ENCODE peak calls at places on chromosomes 4 and X, in nine cellular contexts. P is prostate gland, A is left lung, S is ovary, J is GM20000, O is left ventricle myocardium inferior, L is heart right ventricle, C is cardiac fibroblast, X is fibroblast of the aortic adventitia. E is an unnamed sample.

GRCh38 chr4:53852343-53852742 is 212.1 kb downstream of the CHIC2 start:
- DNase-seq in P (no peak), A (no peak), S (no peak), J (no peak), O (no peak), L (no peak), C (peak; percentile 54), X (peak; percentile 76), E (no peak)

GRCh38 chr4:110005461-110006056 is 92.9 kb downstream of the EGF start:
- DNase-seq in P (no peak), A (no peak), S (no peak), J (peak; percentile 67), O (no peak), L (no peak), C (peak; percentile 84), X (peak; percentile 84), E (no peak)

GRCh38 chrX:100449696-100450606 is 39.9 kb upstream of the PCDH19 start:
- DNase-seq in P (no peak), A (no peak), S (no peak), J (no peak), O (peak; percentile 21), L (peak; percentile 37), C (peak; percentile 45), X (no peak), E (no peak)

GRCh38 chrX:27598312-27598711 is 8.2 kb downstream of the DCAF8L2 start:
- DNase-seq in P (no peak), A (no peak), S (peak; percentile 60), J (no peak), O (peak; percentile 11), L (no peak), C (peak; percentile 87), X (peak; percentile 51), E (no peak)

GRCh38 chrX:72018277-72019112 is 107.8 kb downstream of the NHSL2 start:
- DNase-seq in P (peak; percentile 76), A (peak; percentile 96), S (peak; percentile 92), J (peak; percentile 84), O (peak; percentile 84), L (peak; percentile 86), C (peak; percentile 92), X (peak; percentile 87), E (peak; percentile 83)

GRCh38 chrX:48918644-48919340 is at the start of gene PIM2:
- DNase-seq in P (peak; percentile 93), A (peak; percentile 93), S (peak; percentile 91), J (peak; percentile 87), O (peak; percentile 88), L (peak; percentile 85), C (peak; percentile 85), X (peak; percentile 39), E (peak; percentile 86)

GRCh38 chrX:37876716-37877115 is 29.3 kb upstream of the DYNLT3 start:
- DNase-seq in P (no peak), A (no peak), S (no peak), J (no peak), O (no peak), L (no peak), C (no peak), X (no peak), E (no peak)

GRCh38 chr4:110184124-110184790 is 14.2 kb downstream of the ELOVL6 start:
- DNase-seq in P (no peak), A (no peak), S (no peak), J (no peak), O (no peak), L (no peak), C (peak; percentile 27), X (peak; percentile 47), E (no peak)

GRCh38 chrX:136687457-136687856 is 39.5 kb downstream of the CD40LG start:
- DNase-seq in P (no peak), A (no peak), S (no peak), J (no peak), O (no peak), L (no peak), C (no peak), X (no peak), E (no peak)

GRCh38 chr4:183611210-183611830 is 47.7 kb downstream of the RWDD4 start:
- DNase-seq in P (no peak), A (no peak), S (no peak), J (no peak), O (no peak), L (no peak), C (no peak), X (no peak), E (no peak)

GRCh38 chrX:105323951-105324350 is 103.5 kb upstream of the TEX13A start:
- DNase-seq in P (no peak), A (no peak), S (no peak), J (no peak), O (no peak), L (no peak), C (no peak), X (peak; percentile 61), E (no peak)

GRCh38 chr4:7474320-7474719 is 39.6 kb upstream of the PSAPL1 start:
- DNase-seq in P (no peak), A (no peak), S (no peak), J (no peak), O (no peak), L (no peak), C (no peak), X (no peak), E (no peak)

GRCh38 chrX:1169198-1169597 is 43.3 kb downstream of the CRLF2 start:
- DNase-seq in P (no peak), A (no peak), S (no peak), J (no peak), O (no peak), L (no peak), C (no peak), X (no peak), E (peak; percentile 7)

DNA sequence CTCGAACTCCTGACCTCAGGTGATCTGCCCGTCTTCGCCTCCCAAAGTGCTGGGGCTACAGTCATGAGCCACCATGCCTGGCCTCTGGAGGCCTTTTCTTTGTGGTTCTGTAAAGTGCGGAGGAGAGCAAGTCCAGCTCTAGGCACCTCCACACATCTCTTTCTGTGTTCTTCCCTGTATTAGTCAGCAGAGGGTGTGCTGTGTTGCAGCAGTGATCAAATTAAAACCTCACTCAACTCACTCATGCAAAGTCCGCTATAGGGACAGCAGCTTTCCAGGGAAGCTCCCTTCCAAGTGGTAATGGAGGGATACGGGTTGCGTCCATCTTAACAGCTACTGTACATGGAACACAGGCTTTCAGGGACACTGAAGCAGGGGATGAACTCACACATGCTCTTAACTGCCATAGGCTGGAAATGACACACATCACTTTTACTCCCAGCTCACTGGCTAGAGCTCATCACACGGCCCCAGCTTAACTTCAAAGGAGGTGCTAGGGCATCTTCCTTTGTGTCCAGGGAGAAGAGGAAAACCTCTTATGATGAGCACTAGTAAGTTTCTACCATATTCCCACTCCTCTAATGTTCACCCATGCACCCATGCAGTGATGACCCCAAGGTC is 36.0 kb upstream of the CCNG2 start:
- DNase-seq in P (no peak), A (no peak), S (no peak), J (peak; percentile 48), O (no peak), L (no peak), C (no peak), X (no peak), E (no peak)
- TF ChIP-seq CTCF in P (peak; percentile 22), A (no peak), S (no peak), J (peak; percentile 8), O (no peak), L (no peak), C (no peak), X (no peak), E (no peak)

GRCh38 chr4:2352171-2352570 is 66.3 kb downstream of the ZFYVE28 start:
- DNase-seq in P (no peak), A (peak; percentile 60), S (peak; percentile 23), J (no peak), O (no peak), L (no peak), C (no peak), X (no peak), E (peak; percentile 52)

GRCh38 chr4:2353222-2354107 is 65.0 kb downstream of the ZFYVE28 start:
- DNase-seq in P (no peak), A (peak; percentile 71), S (peak; percentile 25), J (no peak), O (no peak), L (no peak), C (peak; percentile 66), X (peak; percentile 36), E (peak; percentile 68)

GRCh38 chr4:2352729-2353221 is 65.7 kb downstream of the ZFYVE28 start:
- DNase-seq in P (no peak), A (peak; percentile 50), S (peak; percentile 15), J (no peak), O (no peak), L (no peak), C (no peak), X (no peak), E (peak; percentile 58)

GRCh38 chr4:2354760-2355159 is 63.7 kb downstream of the ZFYVE28 start:
- DNase-seq in P (no peak), A (peak; percentile 72), S (no peak), J (no peak), O (no peak), L (no peak), C (no peak), X (no peak), E (no peak)

GRCh38 chr4:2354127-2354526 is 64.3 kb downstream of the ZFYVE28 start:
- DNase-seq in P (no peak), A (peak; percentile 20), S (no peak), J (no peak), O (no peak), L (no peak), C (peak; percentile 30), X (no peak), E (peak; percentile 62)
- TF ChIP-seq CTCF in P (no peak), A (no peak), S (no peak), J (no peak), O (peak; percentile 33), L (peak; percentile 11), C (peak; percentile 40), X (peak; percentile 37), E (peak; percentile 44)

GRCh38 chr4:5051210-5051691 is at the start of gene STK32B:
- DNase-seq in P (peak; percentile 36), A (peak; percentile 88), S (peak; percentile 70), J (peak; percentile 46), O (peak; percentile 70), L (peak; percentile 70), C (peak; percentile 76), X (peak; percentile 64), E (peak; percentile 76)
- TF ChIP-seq CTCF in P (no peak), A (no peak), S (no peak), J (no peak), O (no peak), L (no peak), C (peak; percentile 16), X (peak; percentile 9), E (no peak)

DNA sequence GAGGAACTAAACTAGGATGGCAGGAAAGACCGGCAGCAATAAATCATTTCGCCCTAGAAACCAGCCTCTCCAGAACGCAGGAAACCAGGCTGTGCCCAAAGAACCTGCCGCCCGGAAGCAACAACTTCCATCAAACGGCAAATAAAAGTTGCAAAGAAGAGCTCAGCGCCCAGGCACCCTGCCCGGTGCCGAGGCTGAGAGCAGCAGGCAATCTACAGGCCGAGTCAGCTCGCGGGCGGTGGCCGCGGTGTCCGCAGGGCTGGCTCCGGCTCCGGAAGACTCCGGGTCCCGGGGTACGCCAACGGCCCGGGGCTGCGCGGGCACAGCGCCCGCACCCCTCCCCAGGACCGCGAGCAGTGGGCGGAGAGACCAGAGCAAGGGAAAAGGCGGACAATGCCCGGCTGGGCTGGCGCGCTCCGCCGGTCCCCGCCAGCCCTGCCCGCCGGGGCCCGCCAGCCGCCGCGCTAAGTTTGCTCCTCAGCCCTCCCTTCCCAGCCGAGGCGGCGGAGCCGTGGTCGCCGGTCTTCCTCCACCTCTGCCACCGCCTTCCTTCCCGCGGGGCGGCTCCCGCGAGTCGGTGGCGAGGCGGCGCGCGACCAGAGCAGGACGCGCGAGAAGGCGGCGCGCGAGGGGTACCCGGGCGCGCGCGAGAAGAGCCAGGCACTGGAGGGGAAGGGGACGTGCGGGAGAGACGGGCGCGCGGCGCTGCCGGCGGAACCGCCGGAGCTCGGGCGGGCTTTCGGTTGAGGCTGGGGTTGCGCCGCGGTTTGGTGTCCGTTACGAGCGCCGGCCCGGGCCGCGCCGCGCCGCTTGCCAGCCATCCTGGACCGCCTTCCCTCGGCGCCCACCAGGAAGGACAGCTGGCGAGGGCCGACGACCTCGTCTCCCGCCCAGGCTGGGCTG is 733 bp downstream of the FRYL start:
- DNase-seq in P (peak; percentile 49), A (peak; percentile 93), S (peak; percentile 76), J (peak; percentile 84), O (peak; percentile 77), L (peak; percentile 76), C (peak; percentile 66), X (peak; percentile 44), E (peak; percentile 78)
- TF ChIP-seq CTCF in P (no peak), A (no peak), S (no peak), J (no peak), O (no peak), L (no peak), C (no peak), X (no peak), E (no peak)